ENCODE peak calls at places on chromosomes 2 and 18, in six cellular contexts. One of them, this sample, is unnamed.

GRCh38 chr18:9617006-9617542 is 2.7 kb upstream of the PPP4R1 start:
- DNase-seq in stomach: no peak
- DNase-seq in Panc1: no peak
- DNase-seq in GM23338: no peak
- DNase-seq in SK-N-SH: no peak
- DNase-seq in upper lobe of left lung: no peak
- DNase-seq in this sample: no peak

GRCh38 chr2:191693151-191693550 is 15.2 kb downstream of the NABP1 start:
- DNase-seq in stomach: no peak
- DNase-seq in Panc1: no peak
- DNase-seq in GM23338: no peak
- DNase-seq in SK-N-SH: no peak
- DNase-seq in upper lobe of left lung: no peak
- DNase-seq in this sample: no peak

GRCh38 chr2:80028584-80028983 is 276.0 kb downstream of the LRRTM1 start:
- DNase-seq in stomach: no peak
- DNase-seq in Panc1: no peak
- DNase-seq in GM23338: no peak
- DNase-seq in SK-N-SH: no peak
- DNase-seq in upper lobe of left lung: no peak
- DNase-seq in this sample: no peak

GRCh38 chr2:191642541-191642940 is 35.4 kb upstream of the NABP1 start:
- DNase-seq in stomach: no peak
- DNase-seq in Panc1: no peak
- DNase-seq in GM23338: no peak
- DNase-seq in SK-N-SH: no peak
- DNase-seq in upper lobe of left lung: no peak
- DNase-seq in this sample: no peak

GRCh38 chr2:186575302-186575701 is 14.6 kb upstream of the ITGAV start:
- DNase-seq in stomach: no peak
- DNase-seq in Panc1: peak
- DNase-seq in GM23338: peak
- DNase-seq in SK-N-SH: peak
- DNase-seq in upper lobe of left lung: peak
- DNase-seq in this sample: peak

GRCh38 chr2:100964706-100965269 is 37.3 kb upstream of the RPL31 start:
- DNase-seq in stomach: no peak
- DNase-seq in Panc1: no peak
- DNase-seq in GM23338: no peak
- DNase-seq in SK-N-SH: no peak
- DNase-seq in upper lobe of left lung: no peak
- DNase-seq in this sample: no peak

GRCh38 chr2:25252291-25253152 is 84.1 kb upstream of the POMC start:
- DNase-seq in stomach: peak
- DNase-seq in Panc1: no peak
- DNase-seq in GM23338: peak
- DNase-seq in SK-N-SH: peak
- DNase-seq in upper lobe of left lung: peak
- DNase-seq in this sample: no peak

GRCh38 chr18:78770149-78771139 is 209.2 kb upstream of the SALL3 start:
- DNase-seq in stomach: peak
- DNase-seq in Panc1: no peak
- DNase-seq in GM23338: peak
- DNase-seq in SK-N-SH: no peak
- DNase-seq in upper lobe of left lung: no peak
- DNase-seq in this sample: no peak

GRCh38 chr18:6948656-6949055 is 168.9 kb downstream of the LAMA1 start:
- DNase-seq in stomach: no peak
- DNase-seq in Panc1: no peak
- DNase-seq in GM23338: no peak
- DNase-seq in SK-N-SH: no peak
- DNase-seq in upper lobe of left lung: no peak
- DNase-seq in this sample: no peak

GRCh38 chr18:666177-666576 is 8.7 kb downstream of the TYMS start:
- DNase-seq in stomach: no peak
- DNase-seq in Panc1: no peak
- DNase-seq in GM23338: peak
- DNase-seq in SK-N-SH: no peak
- DNase-seq in upper lobe of left lung: no peak
- DNase-seq in this sample: no peak

GRCh38 chr2:133235959-133236358 is 332.3 kb downstream of the NCKAP5 start:
- DNase-seq in stomach: no peak
- DNase-seq in Panc1: no peak
- DNase-seq in GM23338: no peak
- DNase-seq in SK-N-SH: no peak
- DNase-seq in upper lobe of left lung: no peak
- DNase-seq in this sample: no peak

GRCh38 chr18:11034816-11035215 is 114.6 kb downstream of the PIEZO2 start:
- DNase-seq in stomach: no peak
- DNase-seq in Panc1: no peak
- DNase-seq in GM23338: no peak
- DNase-seq in SK-N-SH: no peak
- DNase-seq in upper lobe of left lung: no peak
- DNase-seq in this sample: no peak

GRCh38 chr2:180979086-180979934 is 1.1 kb upstream of the UBE2E3 start:
- DNase-seq in stomach: no peak
- DNase-seq in Panc1: no peak
- DNase-seq in GM23338: peak
- DNase-seq in SK-N-SH: no peak
- DNase-seq in upper lobe of left lung: no peak
- DNase-seq in this sample: no peak

GRCh38 chr2:155350783-155351580 is 652.5 kb downstream of the KCNJ3 start:
- DNase-seq in stomach: no peak
- DNase-seq in Panc1: no peak
- DNase-seq in GM23338: no peak
- DNase-seq in SK-N-SH: no peak
- DNase-seq in upper lobe of left lung: no peak
- DNase-seq in this sample: no peak

GRCh38 chr2:33616873-33617272 is 17.8 kb upstream of the FAM98A start:
- DNase-seq in stomach: no peak
- DNase-seq in Panc1: no peak
- DNase-seq in GM23338: no peak
- DNase-seq in SK-N-SH: no peak
- DNase-seq in upper lobe of left lung: no peak
- DNase-seq in this sample: no peak

GRCh38 chr2:63218800-63219511 is 168.3 kb downstream of the OTX1 start:
- DNase-seq in stomach: no peak
- DNase-seq in Panc1: no peak
- DNase-seq in GM23338: no peak
- DNase-seq in SK-N-SH: no peak
- DNase-seq in upper lobe of left lung: no peak
- DNase-seq in this sample: no peak

GRCh38 chr2:229087843-229088520 is 183.1 kb downstream of the PID1 start:
- DNase-seq in stomach: no peak
- DNase-seq in Panc1: no peak
- DNase-seq in GM23338: no peak
- DNase-seq in SK-N-SH: no peak
- DNase-seq in upper lobe of left lung: peak
- DNase-seq in this sample: no peak

GRCh38 chr2:152525277-152525838 is 190.4 kb downstream of the FMNL2 start:
- DNase-seq in stomach: no peak
- DNase-seq in Panc1: peak
- DNase-seq in GM23338: no peak
- DNase-seq in SK-N-SH: no peak
- DNase-seq in upper lobe of left lung: peak
- DNase-seq in this sample: no peak

DNA sequence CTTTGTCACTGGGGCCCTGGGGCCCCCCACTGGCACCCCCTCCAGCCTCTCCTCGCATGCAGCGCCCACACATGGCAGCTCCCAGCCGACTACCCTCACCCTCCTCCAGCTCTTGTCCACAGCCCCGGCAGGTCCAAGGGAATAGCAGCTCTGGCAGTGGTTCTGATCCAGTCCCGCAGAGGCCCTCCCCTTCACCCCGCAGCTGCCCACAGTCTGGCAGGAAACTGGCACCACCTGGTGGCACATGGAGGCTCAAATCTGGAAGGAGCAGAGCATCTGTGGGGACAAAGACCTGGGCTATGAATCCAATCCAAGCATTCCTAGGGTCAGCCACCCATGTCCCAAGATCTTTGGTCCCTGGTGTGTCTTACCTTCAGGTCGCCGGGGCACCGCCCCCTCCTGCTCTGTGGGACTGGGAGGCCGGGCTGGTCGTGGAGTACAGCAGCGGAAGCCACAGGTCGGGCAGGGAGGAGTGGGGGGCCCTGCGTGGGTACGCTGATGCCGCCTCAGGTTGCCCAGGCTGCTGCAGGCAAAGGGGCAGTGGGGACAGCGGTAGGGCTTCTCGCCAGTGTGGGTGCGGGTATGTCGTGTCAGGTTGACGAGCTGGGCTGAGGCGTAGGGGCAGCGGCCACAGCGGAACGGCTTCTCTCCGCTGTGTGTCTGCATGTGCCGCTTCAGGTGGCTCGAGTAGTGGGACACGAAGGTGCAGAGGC is 2.3 kb downstream of the ZNF513 start:
- DNase-seq in stomach: no peak
- DNase-seq in Panc1: no peak
- DNase-seq in GM23338: peak
- DNase-seq in SK-N-SH: peak
- DNase-seq in upper lobe of left lung: no peak
- DNase-seq in this sample: no peak
- TF ChIP-seq POLR2AphosphoS5 in stomach: no peak
- TF ChIP-seq POLR2AphosphoS5 in Panc1: peak
- TF ChIP-seq POLR2AphosphoS5 in GM23338: no peak
- TF ChIP-seq POLR2AphosphoS5 in SK-N-SH: no peak
- TF ChIP-seq POLR2AphosphoS5 in upper lobe of left lung: no peak
- TF ChIP-seq POLR2AphosphoS5 in this sample: no peak

GRCh38 chr2:10428355-10428754 is 19.8 kb downstream of the ODC1 start:
- DNase-seq in stomach: no peak
- DNase-seq in Panc1: no peak
- DNase-seq in GM23338: no peak
- DNase-seq in SK-N-SH: peak
- DNase-seq in upper lobe of left lung: no peak
- DNase-seq in this sample: no peak

GRCh38 chr2:10425656-10426055 is 22.5 kb downstream of the ODC1 start:
- DNase-seq in stomach: no peak
- DNase-seq in Panc1: no peak
- DNase-seq in GM23338: no peak
- DNase-seq in SK-N-SH: peak
- DNase-seq in upper lobe of left lung: no peak
- DNase-seq in this sample: no peak

GRCh38 chr2:10426726-10427567 is 21.2 kb downstream of the ODC1 start:
- DNase-seq in stomach: no peak
- DNase-seq in Panc1: no peak
- DNase-seq in GM23338: no peak
- DNase-seq in SK-N-SH: peak
- DNase-seq in upper lobe of left lung: no peak
- DNase-seq in this sample: no peak

GRCh38 chr2:10428936-10429335 is 19.2 kb downstream of the ODC1 start:
- DNase-seq in stomach: no peak
- DNase-seq in Panc1: no peak
- DNase-seq in GM23338: no peak
- DNase-seq in SK-N-SH: no peak
- DNase-seq in upper lobe of left lung: no peak
- DNase-seq in this sample: no peak

DNA sequence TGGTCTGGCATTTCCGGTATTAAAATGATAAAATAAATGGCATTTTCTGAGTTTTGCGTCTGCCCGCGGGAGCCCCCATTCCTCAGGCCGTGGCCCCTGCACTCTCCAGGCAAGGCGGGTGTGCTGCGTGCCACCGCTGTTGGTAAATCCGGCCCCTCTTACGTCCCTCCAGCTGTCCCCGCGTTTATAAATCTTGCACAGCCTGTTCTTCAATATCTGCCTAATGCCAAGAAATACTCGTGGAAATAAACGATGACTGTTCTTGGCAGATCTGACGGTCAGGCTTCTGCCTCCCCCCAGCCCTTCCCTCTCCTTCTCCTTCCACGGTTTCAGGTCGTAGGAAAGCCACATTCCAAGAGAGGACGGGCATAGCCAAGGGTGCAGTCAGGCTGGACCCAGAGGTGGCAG is 20.6 kb downstream of the ODC1 start:
- DNase-seq in stomach: no peak
- DNase-seq in Panc1: no peak
- DNase-seq in GM23338: no peak
- DNase-seq in SK-N-SH: no peak
- DNase-seq in upper lobe of left lung: no peak
- DNase-seq in this sample: no peak
- TF ChIP-seq POLR2AphosphoS5 in stomach: no peak
- TF ChIP-seq POLR2AphosphoS5 in Panc1: no peak
- TF ChIP-seq POLR2AphosphoS5 in GM23338: no peak
- TF ChIP-seq POLR2AphosphoS5 in SK-N-SH: no peak
- TF ChIP-seq POLR2AphosphoS5 in upper lobe of left lung: no peak
- TF ChIP-seq POLR2AphosphoS5 in this sample: no peak

DNA sequence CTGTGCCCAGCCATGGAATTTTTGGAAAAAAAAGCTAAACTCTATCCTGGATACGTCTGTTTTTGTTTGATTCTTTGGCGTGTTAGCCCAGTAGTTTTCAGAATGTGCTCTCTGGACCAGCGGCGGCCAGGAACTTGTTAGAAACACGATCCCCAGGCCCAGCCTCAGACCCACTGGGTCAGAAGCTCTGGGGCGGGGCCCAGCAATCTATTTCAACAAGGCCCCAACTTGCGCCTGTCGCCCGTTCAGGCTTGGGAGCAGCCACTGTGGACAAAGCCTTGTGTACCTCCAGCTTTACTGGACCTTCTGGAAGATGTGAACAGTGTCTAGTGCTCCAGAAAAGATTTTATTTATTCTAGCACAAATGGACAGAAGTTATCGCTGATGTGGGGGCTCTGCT is 14.3 kb downstream of the CABLES1 start:
- DNase-seq in stomach: no peak
- DNase-seq in Panc1: no peak
- DNase-seq in GM23338: no peak
- DNase-seq in SK-N-SH: no peak
- DNase-seq in upper lobe of left lung: no peak
- DNase-seq in this sample: no peak
- TF ChIP-seq POLR2AphosphoS5 in stomach: no peak
- TF ChIP-seq POLR2AphosphoS5 in Panc1: no peak
- TF ChIP-seq POLR2AphosphoS5 in GM23338: no peak
- TF ChIP-seq POLR2AphosphoS5 in SK-N-SH: no peak
- TF ChIP-seq POLR2AphosphoS5 in upper lobe of left lung: no peak
- TF ChIP-seq POLR2AphosphoS5 in this sample: no peak

DNA sequence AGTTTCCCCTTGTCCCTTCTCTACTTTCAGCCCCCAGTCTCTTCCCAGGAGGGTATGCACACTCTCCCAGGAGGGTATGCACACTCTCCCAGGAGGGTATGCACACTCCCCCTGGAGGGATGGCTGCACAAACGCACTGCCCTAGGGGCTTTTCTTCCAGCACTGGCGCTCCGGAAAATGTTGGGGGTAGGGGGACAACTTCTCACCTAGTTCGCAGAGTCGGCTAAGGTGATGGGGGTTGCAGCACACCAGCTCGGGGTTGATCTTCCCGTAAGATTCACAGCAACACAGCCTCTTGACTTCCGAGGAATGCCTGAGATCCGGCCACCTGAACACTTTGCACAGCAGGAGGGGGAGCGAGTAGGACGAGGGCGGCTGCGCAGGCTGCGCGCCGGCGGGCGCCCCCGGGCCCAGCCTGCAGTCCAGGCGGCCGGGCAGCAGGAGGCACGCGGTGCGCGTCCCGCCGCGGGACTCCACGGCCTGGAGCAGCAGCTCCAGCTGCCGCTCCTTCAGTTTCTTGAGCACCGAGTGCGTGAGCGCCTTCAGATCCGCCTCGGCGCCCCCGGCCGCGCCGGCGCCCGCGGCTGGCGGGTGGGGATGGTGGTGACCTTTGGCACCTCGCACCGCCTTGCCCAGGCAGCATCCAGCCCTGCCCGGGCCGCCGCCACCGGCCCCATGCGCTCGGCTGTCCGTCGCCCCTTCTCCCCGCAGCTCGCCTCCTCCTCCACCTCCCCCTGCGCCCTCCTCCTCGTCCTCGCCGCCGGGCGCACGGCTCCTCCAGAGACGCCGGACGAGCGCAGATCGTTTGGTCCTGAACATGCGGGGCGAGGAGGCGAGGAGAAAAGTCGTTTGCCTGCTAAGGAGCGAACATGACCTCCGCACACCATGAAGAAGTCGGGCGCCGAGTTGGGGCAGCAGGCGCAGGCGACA is 894 bp downstream of the SMAD7 start:
- DNase-seq in stomach: peak
- DNase-seq in Panc1: no peak
- DNase-seq in GM23338: peak
- DNase-seq in SK-N-SH: peak
- DNase-seq in upper lobe of left lung: peak
- DNase-seq in this sample: no peak
- TF ChIP-seq POLR2AphosphoS5 in stomach: no peak
- TF ChIP-seq POLR2AphosphoS5 in Panc1: no peak
- TF ChIP-seq POLR2AphosphoS5 in GM23338: no peak
- TF ChIP-seq POLR2AphosphoS5 in SK-N-SH: no peak
- TF ChIP-seq POLR2AphosphoS5 in upper lobe of left lung: no peak
- TF ChIP-seq POLR2AphosphoS5 in this sample: no peak

This sample was measured in SK-N-MC.